ENCODE peak calls at places on chromosomes 12 and 14, in seven cellular contexts. H, M, U, X, N, Z and C are unnamed samples. For H3K4me1, the result is how much of the 10 kb centered on the place peaks cover.

GRCh38 chr12:39873065-39873464 is 232.8 kb downstream of the SLC2A13 start:
- DNase-seq in N (no peak), Z (no peak), M (no peak), H (no peak), X (no peak), U (no peak), C (no peak)

GRCh38 chr14:20278414-20278813 is 27.3 kb downstream of the TTC5 start:
- DNase-seq in N (no peak), H (peak), X (no peak), Z (no peak), M (no peak), U (peak), C (no peak)

GRCh38 chr12:53425515-53426150 is 2.0 kb downstream of the AMHR2 start:
- DNase-seq in H (no peak), Z (peak), N (no peak), U (no peak), M (no peak), X (no peak), C (no peak)

GRCh38 chr14:29927596-29928341 is at the start of gene PRKD1:
- DNase-seq in Z (peak), X (peak), N (peak), M (peak), H (peak), U (peak), C (peak)

GRCh38 chr14:68391292-68392014 is 401.4 kb downstream of the ZFP36L1 start:
- DNase-seq in N (peak), Z (no peak), M (no peak), H (peak), U (no peak), X (no peak), C (peak)

GRCh38 chr12:83821967-83822366 is 1090.6 kb downstream of the SLC6A15 start:
- DNase-seq in M (no peak), H (no peak), N (no peak), Z (no peak), U (no peak), X (no peak), C (no peak)

GRCh38 chr12:57766464-57767311 is at the start of gene CYP27B1:
- DNase-seq in N (no peak), H (peak), X (no peak), Z (peak), M (no peak), U (no peak), C (peak)

GRCh38 chr12:31236998-31237637 is 88.8 kb downstream of the SINHCAF start:
- DNase-seq in X (no peak), N (no peak), H (no peak), M (no peak), U (no peak), Z (no peak), C (no peak)

GRCh38 chr14:94016446-94016976 is 9.6 kb upstream of the OTUB2 start:
- DNase-seq in U (no peak), Z (no peak), M (no peak), X (no peak), H (no peak), N (no peak), C (no peak)

GRCh38 chr14:99273025-99273723 is 1.2 kb upstream of the BCL11B start:
- DNase-seq in H (no peak), Z (peak), X (peak), N (no peak), M (no peak), U (no peak), C (no peak)

GRCh38 chr12:41663487-41664258 is 475.6 kb downstream of the PDZRN4 start:
- DNase-seq in N (no peak), X (no peak), M (no peak), U (no peak), H (peak), Z (no peak), C (no peak)

GRCh38 chr12:56128669-56129209 is 672 bp downstream of the ESYT1 start:
- DNase-seq in N (no peak), M (peak), U (peak), Z (no peak), X (peak), H (no peak), C (peak)

GRCh38 chr12:4908694-4909396 is 860 bp upstream of the KCNA1 start:
- DNase-seq in X (no peak), N (no peak), U (no peak), Z (no peak), H (no peak), M (no peak), C (no peak)

GRCh38 chr12:52672321-52672933 is 7.8 kb downstream of the KRT1 start:
- DNase-seq in U (no peak), H (no peak), N (no peak), X (no peak), Z (no peak), M (no peak), C (no peak)

GRCh38 chr14:101595887-101596721 is 34.8 kb downstream of the DIO3 start:
- DNase-seq in M (peak), Z (peak), H (no peak), U (no peak), N (no peak), X (peak), C (no peak)

GRCh38 chr12:56315256-56315625 is 547 bp downstream of the CNPY2 start:
- DNase-seq in Z (peak), M (no peak), X (no peak), U (no peak), N (no peak), H (no peak), C (no peak)

GRCh38 chr14:95196268-95196667 is 38.9 kb upstream of the DICER1 start:
- DNase-seq in U (no peak), H (no peak), M (no peak), N (no peak), X (no peak), Z (no peak), C (no peak)

GRCh38 chr14:60266021-60266937 is 17.3 kb downstream of the PPM1A start:
- DNase-seq in N (no peak), Z (no peak), U (no peak), M (no peak), X (no peak), H (no peak), C (no peak)

GRCh38 chr14:60090864-60091519 is 731 bp upstream of the PCNX4 start:
- DNase-seq in X (no peak), U (peak), M (peak), Z (peak), N (peak), H (peak), C (peak)

GRCh38 chr12:24741216-24741615 is 207.7 kb downstream of the BCAT1 start:
- DNase-seq in H (no peak), Z (no peak), U (no peak), M (no peak), X (no peak), N (no peak), C (no peak)

GRCh38 chr12:132453361-132454133 is 36.4 kb upstream of the FBRSL1 start:
- DNase-seq in N (no peak), U (no peak), X (no peak), Z (no peak), M (no peak), H (peak), C (no peak)

GRCh38 chr12:94603434-94604068 is 46.8 kb downstream of the TMCC3 start:
- DNase-seq in M (peak), X (no peak), U (peak), H (no peak), N (peak), Z (no peak), C (no peak)

GRCh38 chr12:123391546-123392343 is 7.8 kb downstream of the KMT5A start:
- DNase-seq in X (no peak), M (no peak), Z (no peak), H (no peak), U (no peak), N (no peak), C (no peak)

GRCh38 chr12:126907900-126908764 is 1358.8 kb upstream of the TMEM132C start:
- DNase-seq in H (no peak), U (no peak), Z (no peak), M (no peak), N (no peak), X (no peak), C (no peak)

GRCh38 chr14:74217672-74218448 is 21.4 kb upstream of the VSX2 start:
- DNase-seq in N (peak), U (peak), X (peak), H (peak), M (peak), Z (peak), C (peak)

GRCh38 chr14:24851406-24851805 is 198.5 kb downstream of the STXBP6 start:
- DNase-seq in Z (no peak), M (no peak), U (no peak), N (no peak), H (no peak), X (no peak), C (no peak)

GRCh38 chr14:65356327-65356836 is 56.1 kb upstream of the FUT8 start:
- DNase-seq in U (no peak), M (no peak), Z (no peak), N (no peak), X (no peak), H (peak), C (no peak)

GRCh38 chr12:55955800-55956508 is 9.9 kb downstream of the PMEL start:
- DNase-seq in H (peak), N (no peak), Z (no peak), X (no peak), U (no peak), M (no peak), C (no peak)

GRCh38 chr12:124385219-124385969 is 90.5 kb downstream of the RFLNA start:
- DNase-seq in M (no peak), X (no peak), Z (no peak), H (peak), N (no peak), U (no peak), C (no peak)

GRCh38 chr14:59120931-59121330 is 67.5 kb upstream of the DAAM1 start:
- DNase-seq in U (no peak), N (no peak), M (no peak), Z (no peak), X (no peak), H (no peak), C (no peak)

GRCh38 chr14:56895154-56895553 is 84.9 kb upstream of the OTX2 start:
- DNase-seq in M (no peak), U (no peak), X (no peak), N (no peak), H (no peak), Z (no peak), C (no peak)

GRCh38 chr12:29073631-29074239 is 75.3 kb upstream of the FAR2 start:
- DNase-seq in M (no peak), X (no peak), H (peak), Z (no peak), N (no peak), U (no peak), C (no peak)

GRCh38 chr14:88166616-88167015 is 156.5 kb downstream of the KCNK10 start:
- DNase-seq in X (no peak), Z (no peak), N (no peak), H (peak), M (no peak), U (no peak), C (no peak)

GRCh38 chr14:104206281-104206904 is 68.0 kb downstream of the KIF26A start:
- DNase-seq in X (peak), H (no peak), Z (no peak), M (no peak), U (no peak), N (no peak), C (no peak)

GRCh38 chr14:70771781-70772212 is 37.5 kb downstream of the MAP3K9 start:
- DNase-seq in N (no peak), M (no peak), Z (no peak), X (no peak), H (no peak), U (no peak), C (peak)

GRCh38 chr14:50062438-50063039 is 53.8 kb downstream of the VCPKMT start:
- DNase-seq in N (no peak), M (no peak), U (no peak), X (no peak), Z (no peak), H (peak), C (no peak)

GRCh38 chr12:84779169-84779568 is 133.4 kb downstream of the SLC6A15 start:
- DNase-seq in H (peak), N (no peak), U (no peak), M (no peak), X (no peak), Z (no peak), C (no peak)

GRCh38 chr12:3342051-3342450 is 149.0 kb upstream of the PRMT8 start:
- DNase-seq in X (no peak), H (peak), M (no peak), U (peak), Z (peak), N (no peak), C (no peak)

GRCh38 chr12:54935235-54935951 is 49.2 kb downstream of the TESPA1 start:
- DNase-seq in X (no peak), Z (no peak), N (no peak), M (no peak), U (no peak), H (peak), C (no peak)

GRCh38 chr12:47066278-47067048 is 13.0 kb upstream of the PCED1B start:
- DNase-seq in U (no peak), Z (no peak), X (no peak), N (peak), H (peak), M (no peak), C (no peak)

GRCh38 chr12:111769599-111769998 is 2.9 kb downstream of the ALDH2 start:
- DNase-seq in X (no peak), N (no peak), M (no peak), U (no peak), H (no peak), Z (no peak), C (no peak)
- H3K4me1 ChIP-seq in X (half or more), N (under half), M (under half), U (under half), H (under half), Z (under half), C (under half)

GRCh38 chr14:35419429-35419841 is 14.9 kb upstream of the NFKBIA start:
- DNase-seq in M (no peak), N (no peak), U (no peak), X (no peak), Z (no peak), H (no peak), C (no peak)

GRCh38 chr14:35414365-35414764 is 9.8 kb upstream of the NFKBIA start:
- DNase-seq in X (no peak), Z (no peak), N (no peak), H (peak), M (no peak), U (no peak), C (no peak)

GRCh38 chr14:35412281-35413057 is 7.9 kb upstream of the NFKBIA start:
- DNase-seq in M (no peak), X (no peak), N (no peak), U (no peak), Z (no peak), H (no peak), C (no peak)

GRCh38 chr14:35418093-35418492 is 13.5 kb upstream of the NFKBIA start:
- DNase-seq in M (no peak), H (no peak), N (no peak), Z (no peak), U (no peak), X (no peak), C (no peak)

GRCh38 chr14:35416108-35416750 is 11.7 kb upstream of the NFKBIA start:
- DNase-seq in N (no peak), H (no peak), Z (no peak), M (no peak), X (no peak), U (no peak), C (no peak)
- H3K4me3 ChIP-seq in N (no peak), H (no peak), Z (no peak), M (no peak), X (no peak), U (no peak), C (no peak)

GRCh38 chr12:105235747-105236476 is at the start of gene APPL2:
- DNase-seq in H (peak), U (peak), M (peak), N (peak), Z (peak), X (peak), C (peak)
- H3K4me1 ChIP-seq in H (under half), U (under half), M (under half), N (under half), Z (under half), X (under half), C (under half)

DNA sequence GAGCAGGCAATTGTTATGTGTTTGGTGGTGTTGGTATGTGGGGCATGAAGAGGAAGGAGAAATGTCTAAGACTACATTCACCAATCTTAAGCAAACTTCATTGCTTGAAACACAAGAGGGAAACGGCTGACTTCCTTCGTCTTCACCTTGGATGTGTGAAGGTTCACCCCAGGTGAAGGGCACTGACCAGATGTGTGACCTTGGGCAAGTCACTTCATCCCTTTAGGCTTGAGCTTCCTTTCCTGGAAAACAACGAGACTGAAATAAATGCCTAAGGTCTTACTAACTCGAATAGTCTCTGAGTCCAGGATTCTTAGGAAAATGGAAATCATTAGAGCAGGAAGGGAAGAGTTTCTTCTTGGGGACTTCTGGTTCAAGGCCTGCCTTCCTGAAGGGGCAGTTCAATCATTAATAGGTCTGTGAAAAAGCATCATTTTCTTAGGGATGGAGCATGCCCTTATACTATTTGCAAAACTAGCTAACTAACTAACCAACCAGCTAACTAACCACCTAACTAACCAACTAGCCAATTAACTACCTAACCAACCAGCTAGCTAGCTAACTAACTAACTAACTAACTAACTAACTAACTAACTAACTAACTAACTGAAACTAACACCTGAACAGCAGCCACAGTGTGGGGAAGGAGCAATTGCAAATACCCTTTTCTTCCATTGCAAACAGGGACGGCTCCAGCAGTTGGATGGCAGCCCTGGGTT is 31.5 kb upstream of the EMP1 start:
- DNase-seq in H (no peak), U (no peak), Z (no peak), M (no peak), N (no peak), X (no peak), C (no peak)
- H3K4me3 ChIP-seq in H (no peak), U (no peak), Z (no peak), M (no peak), N (no peak), X (no peak), C (no peak)

GRCh38 chr14:51602176-51602759 is 49.4 kb upstream of the FRMD6 start:
- DNase-seq in N (no peak), X (no peak), U (no peak), M (no peak), H (peak), Z (no peak), C (no peak)
- H3K4me1 ChIP-seq in N (under half), X (under half), U (under half), M (under half), H (under half), Z (under half), C (under half)

DNA sequence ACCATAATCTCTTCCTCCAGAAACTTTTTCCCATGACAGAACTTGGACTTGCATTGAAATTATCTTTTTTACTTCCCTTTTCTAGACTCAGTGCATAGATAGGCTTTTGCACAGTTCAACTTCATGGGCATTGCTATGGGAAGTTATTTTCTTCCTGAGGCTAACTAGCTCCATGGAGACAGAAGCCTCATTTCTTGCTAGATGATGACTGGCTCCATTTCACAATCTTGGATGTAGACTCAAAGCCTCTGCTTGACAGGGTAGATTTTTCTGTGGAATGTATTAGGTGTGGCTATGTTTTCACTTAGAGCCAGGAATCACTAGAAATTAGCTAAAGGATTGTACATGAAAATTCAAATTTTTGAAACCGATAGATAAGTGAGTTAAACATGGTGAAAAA is 884.1 kb upstream of the MGAT4C start:
- DNase-seq in U (no peak), N (no peak), X (no peak), M (no peak), Z (no peak), H (peak), C (no peak)
- H3K4me3 ChIP-seq in U (no peak), N (no peak), X (no peak), M (no peak), Z (no peak), H (no peak), C (no peak)

DNA sequence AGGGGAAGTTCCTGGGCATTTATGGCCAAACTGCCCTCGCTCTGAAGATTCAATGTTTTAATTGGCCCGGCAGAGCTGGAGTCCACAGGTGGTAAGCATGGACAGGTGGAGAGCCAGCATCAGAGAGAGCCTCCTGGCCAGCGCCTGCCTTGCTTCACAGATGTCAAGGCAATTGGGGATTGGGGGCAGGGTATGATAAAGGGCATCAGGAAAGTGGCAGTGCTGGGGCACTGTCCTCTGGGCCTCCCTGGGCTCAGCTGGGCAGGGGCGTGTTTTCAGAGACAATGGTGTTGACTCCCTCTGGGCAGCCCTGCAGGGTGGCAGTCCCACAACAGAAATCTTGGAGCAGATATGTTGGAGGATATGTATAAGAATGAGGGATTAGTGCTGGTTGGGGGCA is 237.3 kb downstream of the CACNA1C start:
- DNase-seq in Z (no peak), X (no peak), M (no peak), H (no peak), U (no peak), N (peak), C (no peak)
- H3K4me1 ChIP-seq in Z (under half), X (under half), M (under half), H (under half), U (half or more), N (under half), C (under half)

GRCh38 chr14:91125271-91125661 is 11.4 kb downstream of the DGLUCY start:
- DNase-seq in M (no peak), X (no peak), U (no peak), H (no peak), N (no peak), Z (no peak), C (no peak)
- H3K4me3 ChIP-seq in M (no peak), X (no peak), U (no peak), H (no peak), N (no peak), Z (no peak), C (no peak)